ENCODE peak calls at places on chromosome 16, in four cellular contexts. One of them, this sample, is unnamed.

GRCh38 chr16:7097537-7097936 is 235.1 kb upstream of the RBFOX1 start:
- DNase-seq in ascending aorta: no peak
- DNase-seq in GM23338: no peak
- DNase-seq in MCF 10A: no peak
- DNase-seq in this sample: no peak

GRCh38 chr16:35198223-35199199 is 1739.1 kb downstream of the TP53TG3F start:
- DNase-seq in GM23338: no peak
- DNase-seq in MCF 10A: no peak
- DNase-seq in ascending aorta: no peak
- DNase-seq in this sample: no peak

GRCh38 chr16:76335187-76335974 is 58.2 kb downstream of the CNTNAP4 start:
- DNase-seq in GM23338: no peak
- DNase-seq in MCF 10A: peak
- DNase-seq in ascending aorta: no peak
- DNase-seq in this sample: no peak

GRCh38 chr16:47617732-47618131 is 156.6 kb downstream of the PHKB start:
- DNase-seq in GM23338: peak
- DNase-seq in MCF 10A: no peak
- DNase-seq in ascending aorta: no peak
- DNase-seq in this sample: no peak

GRCh38 chr16:76900285-76901263 is 290.4 kb upstream of the MON1B start:
- DNase-seq in ascending aorta: no peak
- DNase-seq in MCF 10A: no peak
- DNase-seq in GM23338: no peak
- DNase-seq in this sample: no peak

GRCh38 chr16:80583466-80583865 is 42.7 kb downstream of the DYNLRB2 start:
- DNase-seq in MCF 10A: peak
- DNase-seq in GM23338: no peak
- DNase-seq in ascending aorta: no peak
- DNase-seq in this sample: no peak

GRCh38 chr16:83891742-83892141 is 7.2 kb upstream of the MLYCD start:
- DNase-seq in ascending aorta: no peak
- DNase-seq in MCF 10A: no peak
- DNase-seq in GM23338: no peak
- DNase-seq in this sample: no peak

GRCh38 chr16:35908152-35908551 is 2448.7 kb downstream of the TP53TG3F start:
- DNase-seq in ascending aorta: no peak
- DNase-seq in MCF 10A: no peak
- DNase-seq in GM23338: no peak
- DNase-seq in this sample: no peak

GRCh38 chr16:82641336-82641984 is 14.7 kb downstream of the CDH13 start:
- DNase-seq in MCF 10A: peak
- DNase-seq in ascending aorta: no peak
- DNase-seq in GM23338: no peak
- DNase-seq in this sample: no peak

GRCh38 chr16:57152096-57153093 is 33.4 kb downstream of the PSME3IP1 start:
- DNase-seq in MCF 10A: no peak
- DNase-seq in ascending aorta: no peak
- DNase-seq in GM23338: no peak
- DNase-seq in this sample: no peak

GRCh38 chr16:28531777-28532744 is 6.7 kb downstream of the NUPR1 start:
- DNase-seq in MCF 10A: peak
- DNase-seq in ascending aorta: no peak
- DNase-seq in GM23338: peak
- DNase-seq in this sample: no peak

DNA sequence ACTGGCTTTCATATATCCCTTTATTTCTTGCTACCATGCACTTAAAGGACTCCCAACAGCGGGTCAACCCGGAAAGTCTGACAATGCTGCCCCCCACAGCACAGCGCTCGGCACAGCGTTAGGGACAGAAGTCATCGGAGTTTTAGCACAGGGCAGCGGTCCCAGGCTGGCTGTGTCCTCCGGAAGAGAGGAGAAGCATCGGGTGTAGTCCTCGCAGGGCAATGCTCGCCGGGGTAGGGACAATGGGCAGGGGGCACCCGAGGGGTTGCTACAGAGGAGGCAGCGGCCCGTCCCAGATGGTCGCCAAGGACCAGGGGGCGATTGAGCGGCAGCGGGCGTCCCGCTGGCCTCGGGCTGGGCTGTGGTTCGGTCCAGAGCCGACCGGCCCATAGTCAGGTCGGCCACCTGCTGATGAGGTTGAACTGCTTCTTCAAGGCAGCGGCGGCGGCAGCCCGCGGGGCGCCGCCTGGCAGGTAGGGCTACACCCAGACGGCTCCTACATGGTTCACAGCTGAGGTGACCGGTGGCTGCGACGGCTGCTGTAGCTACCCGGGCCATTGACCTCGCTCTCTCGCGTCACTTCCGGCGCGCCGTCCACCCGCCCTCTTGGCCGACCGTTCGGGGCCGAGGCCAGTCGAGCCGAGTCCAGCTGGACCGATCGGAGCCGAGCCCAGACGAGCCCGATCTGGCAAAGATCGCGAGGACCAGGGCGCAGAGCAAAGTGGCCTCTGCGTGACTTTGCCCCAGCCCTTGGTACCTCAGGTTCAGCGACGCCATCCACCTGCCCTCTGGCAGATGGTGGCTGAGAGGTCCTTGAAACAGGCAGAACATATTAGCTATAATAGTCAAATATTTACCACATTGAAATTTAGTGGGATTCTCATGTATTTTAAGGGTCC is 4.7 kb upstream of the LCMT1 start:
- DNase-seq in MCF 10A: peak
- DNase-seq in ascending aorta: peak
- DNase-seq in GM23338: peak
- DNase-seq in this sample: peak
- TF ChIP-seq CTCF in MCF 10A: no peak
- TF ChIP-seq CTCF in ascending aorta: peak
- TF ChIP-seq CTCF in GM23338: peak
- TF ChIP-seq CTCF in this sample: no peak

GRCh38 chr16:50634947-50635346 is 46.2 kb downstream of the SNX20 start:
- DNase-seq in GM23338: no peak
- DNase-seq in ascending aorta: no peak
- DNase-seq in MCF 10A: no peak
- DNase-seq in this sample: no peak
- TF ChIP-seq CTCF in GM23338: no peak
- TF ChIP-seq CTCF in ascending aorta: no peak
- TF ChIP-seq CTCF in MCF 10A: no peak
- TF ChIP-seq CTCF in this sample: no peak

GRCh38 chr16:85057212-85057889 is 29.8 kb downstream of the KIAA0513 start:
- DNase-seq in ascending aorta: no peak
- DNase-seq in GM23338: peak
- DNase-seq in MCF 10A: peak
- DNase-seq in this sample: no peak
- TF ChIP-seq CTCF in ascending aorta: no peak
- TF ChIP-seq CTCF in GM23338: peak
- TF ChIP-seq CTCF in MCF 10A: no peak
- TF ChIP-seq CTCF in this sample: no peak

DNA sequence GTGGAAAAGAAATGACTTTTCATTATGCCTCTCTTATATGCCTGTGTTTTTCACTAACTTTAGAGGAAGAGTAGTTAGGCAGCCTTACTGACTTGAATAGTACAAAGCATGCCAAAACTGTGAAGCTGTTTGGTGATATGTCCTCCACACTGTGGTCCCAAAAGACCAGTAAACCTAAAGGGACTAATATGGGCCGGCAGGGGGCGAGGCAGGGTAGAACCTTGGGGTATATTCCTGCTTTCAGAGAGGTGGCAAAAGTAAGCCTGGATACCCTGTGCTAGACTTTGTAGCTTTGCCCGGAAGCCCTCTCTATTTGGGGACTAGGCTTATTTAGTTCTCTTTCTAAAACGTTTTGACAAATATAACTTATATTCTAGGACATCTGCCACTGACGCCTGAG is 36.5 kb upstream of the VWA3A start:
- DNase-seq in GM23338: peak
- DNase-seq in MCF 10A: no peak
- DNase-seq in ascending aorta: no peak
- DNase-seq in this sample: no peak
- TF ChIP-seq CTCF in GM23338: peak
- TF ChIP-seq CTCF in MCF 10A: no peak
- TF ChIP-seq CTCF in ascending aorta: no peak
- TF ChIP-seq CTCF in this sample: no peak

DNA sequence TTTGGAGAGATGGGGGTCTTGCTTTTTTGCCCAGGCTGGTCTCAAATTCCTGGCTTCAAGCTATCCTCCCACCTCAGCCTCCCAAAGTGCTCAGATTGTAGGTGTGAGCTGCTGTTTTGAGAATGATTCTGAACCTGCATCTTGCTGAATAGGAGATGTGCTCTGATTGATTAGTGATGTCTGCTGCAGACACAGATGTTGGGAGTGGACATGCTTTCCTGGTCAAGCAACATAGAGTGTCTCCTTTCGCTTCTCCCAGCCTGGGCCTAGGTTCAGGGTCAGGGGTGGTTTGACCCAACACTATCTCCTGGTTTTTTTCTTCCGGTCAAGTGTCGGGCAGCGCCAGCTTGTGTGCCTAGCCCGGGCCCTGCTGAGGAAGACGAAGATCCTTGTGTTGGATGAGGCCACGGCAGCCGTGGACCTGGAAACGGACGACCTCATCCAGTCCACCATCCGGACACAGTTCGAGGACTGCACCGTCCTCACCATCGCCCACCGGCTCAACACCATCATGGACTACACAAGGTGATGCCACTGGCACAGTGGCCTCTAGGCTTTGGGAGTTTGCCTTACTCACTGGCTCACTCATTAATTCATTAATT is 85.2 kb downstream of the ABCC6 start:
- DNase-seq in ascending aorta: no peak
- DNase-seq in MCF 10A: no peak
- DNase-seq in GM23338: no peak
- DNase-seq in this sample: no peak
- TF ChIP-seq CTCF in ascending aorta: no peak
- TF ChIP-seq CTCF in MCF 10A: no peak
- TF ChIP-seq CTCF in GM23338: no peak
- TF ChIP-seq CTCF in this sample: no peak

DNA sequence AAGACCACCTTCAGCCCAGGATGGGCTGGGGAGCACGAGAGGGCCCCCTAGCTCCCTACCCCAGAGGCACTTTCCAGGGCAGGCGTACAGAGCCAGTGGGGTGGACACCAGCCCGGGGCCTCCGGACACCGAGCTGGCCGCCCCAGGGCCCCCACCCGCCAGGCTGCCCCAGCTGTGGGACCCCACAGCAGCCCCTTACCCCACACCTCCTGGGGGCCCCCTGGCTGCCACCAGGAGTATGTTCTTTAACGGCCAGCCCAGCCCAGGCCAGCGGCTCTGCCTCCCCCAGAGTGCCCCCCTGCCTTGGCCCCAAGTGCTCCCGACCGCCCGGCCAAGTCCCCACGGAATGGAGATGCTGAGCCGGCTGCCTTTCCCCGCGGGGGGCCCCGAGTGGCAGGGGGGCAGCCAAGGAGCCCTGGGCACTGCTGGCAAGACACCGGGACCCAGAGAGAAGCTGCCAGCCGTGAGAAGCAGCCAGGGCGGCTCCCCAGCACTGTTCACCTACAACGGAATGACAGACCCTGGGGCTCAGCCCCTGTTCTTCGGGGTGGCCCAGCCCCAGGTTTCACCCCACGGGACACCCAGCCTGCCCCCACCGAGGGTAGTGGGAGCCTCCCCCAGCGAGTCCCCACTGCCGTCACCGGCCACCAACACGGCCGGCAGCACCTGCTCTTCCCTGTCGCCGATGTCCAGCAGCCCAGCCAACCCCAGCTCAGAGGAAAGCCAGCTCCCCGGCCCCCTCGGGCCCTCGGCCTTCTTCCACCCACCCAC is 24.3 kb upstream of the ZFPM1 start:
- DNase-seq in ascending aorta: no peak
- DNase-seq in GM23338: no peak
- DNase-seq in MCF 10A: no peak
- DNase-seq in this sample: no peak
- TF ChIP-seq CTCF in ascending aorta: no peak
- TF ChIP-seq CTCF in GM23338: no peak
- TF ChIP-seq CTCF in MCF 10A: no peak
- TF ChIP-seq CTCF in this sample: no peak

GRCh38 chr16:30417447-30418349 is 10.3 kb downstream of the ZNF771 start:
- DNase-seq in GM23338: peak
- DNase-seq in MCF 10A: peak
- DNase-seq in ascending aorta: no peak
- DNase-seq in this sample: no peak
- TF ChIP-seq CTCF in GM23338: no peak
- TF ChIP-seq CTCF in MCF 10A: no peak
- TF ChIP-seq CTCF in ascending aorta: peak
- TF ChIP-seq CTCF in this sample: no peak

This sample was measured in omental fat pad.